ENCODE peak calls at places on chromosomes 7 and 10, in four cellular contexts. One of them, this sample, is unnamed.

GRCh38 chr7:47693161-47693740 is 111.3 kb upstream of the TNS3 start:
- DNase-seq in tibial nerve: no peak
- DNase-seq in WERI-Rb-1: no peak
- DNase-seq in mesendoderm: no peak
- DNase-seq in this sample: no peak

GRCh38 chr7:77651544-77652162 is 44.6 kb upstream of the RSBN1L start:
- DNase-seq in WERI-Rb-1: peak
- DNase-seq in tibial nerve: peak
- DNase-seq in mesendoderm: peak
- DNase-seq in this sample: no peak

GRCh38 chr7:144118341-144118740 is 4.6 kb upstream of the OR2A14 start:
- DNase-seq in WERI-Rb-1: no peak
- DNase-seq in tibial nerve: no peak
- DNase-seq in mesendoderm: peak
- DNase-seq in this sample: no peak

GRCh38 chr7:29684787-29685650 is 121.3 kb upstream of the WIPF3 start:
- DNase-seq in mesendoderm: peak
- DNase-seq in WERI-Rb-1: peak
- DNase-seq in tibial nerve: peak
- DNase-seq in this sample: peak

GRCh38 chr10:92240289-92241157 is 50.4 kb downstream of the CPEB3 start:
- DNase-seq in WERI-Rb-1: peak
- DNase-seq in tibial nerve: peak
- DNase-seq in mesendoderm: peak
- DNase-seq in this sample: peak

GRCh38 chr10:124748953-124749645 is 4.9 kb upstream of the FAM53B start:
- DNase-seq in tibial nerve: no peak
- DNase-seq in mesendoderm: no peak
- DNase-seq in WERI-Rb-1: no peak
- DNase-seq in this sample: no peak

GRCh38 chr10:122812751-122813150 is 32.9 kb downstream of the CUZD1 start:
- DNase-seq in tibial nerve: no peak
- DNase-seq in mesendoderm: no peak
- DNase-seq in WERI-Rb-1: no peak
- DNase-seq in this sample: no peak

GRCh38 chr7:30027065-30027456 is 559 bp upstream of the FKBP14 start:
- DNase-seq in WERI-Rb-1: no peak
- DNase-seq in tibial nerve: no peak
- DNase-seq in mesendoderm: no peak
- DNase-seq in this sample: no peak

GRCh38 chr7:109282726-109283125 is 713.1 kb downstream of the DNAJB9 start:
- DNase-seq in WERI-Rb-1: no peak
- DNase-seq in mesendoderm: peak
- DNase-seq in tibial nerve: no peak
- DNase-seq in this sample: no peak

GRCh38 chr10:74753295-74754211 is 72.8 kb upstream of the KAT6B start:
- DNase-seq in WERI-Rb-1: no peak
- DNase-seq in tibial nerve: no peak
- DNase-seq in mesendoderm: peak
- DNase-seq in this sample: no peak

GRCh38 chr10:124741281-124741921 is 2.8 kb downstream of the FAM53B start:
- DNase-seq in tibial nerve: peak
- DNase-seq in WERI-Rb-1: peak
- DNase-seq in mesendoderm: peak
- DNase-seq in this sample: peak

GRCh38 chr7:147903871-147904576 is 686.5 kb upstream of the C7orf33 start:
- DNase-seq in tibial nerve: no peak
- DNase-seq in mesendoderm: peak
- DNase-seq in WERI-Rb-1: no peak
- DNase-seq in this sample: no peak

GRCh38 chr10:71073451-71074175 is 138.8 kb upstream of the UNC5B start:
- DNase-seq in tibial nerve: no peak
- DNase-seq in WERI-Rb-1: no peak
- DNase-seq in mesendoderm: no peak
- DNase-seq in this sample: no peak

GRCh38 chr10:10403762-10404161 is 613.9 kb upstream of the CELF2 start:
- DNase-seq in WERI-Rb-1: no peak
- DNase-seq in mesendoderm: no peak
- DNase-seq in tibial nerve: no peak
- DNase-seq in this sample: no peak

GRCh38 chr10:44010873-44011602 is 362.4 kb upstream of the ZNF32 start:
- DNase-seq in tibial nerve: no peak
- DNase-seq in mesendoderm: peak
- DNase-seq in WERI-Rb-1: no peak
- DNase-seq in this sample: no peak
- H3K27ac ChIP-seq in tibial nerve: no peak
- H3K27ac ChIP-seq in mesendoderm: no peak
- H3K27ac ChIP-seq in WERI-Rb-1: no peak
- H3K27ac ChIP-seq in this sample: no peak

GRCh38 chr10:60140681-60141632 is 234.6 kb upstream of the CCDC6 start:
- DNase-seq in WERI-Rb-1: no peak
- DNase-seq in tibial nerve: no peak
- DNase-seq in mesendoderm: peak
- DNase-seq in this sample: no peak
- H3K27ac ChIP-seq in WERI-Rb-1: no peak
- H3K27ac ChIP-seq in tibial nerve: peak
- H3K27ac ChIP-seq in mesendoderm: peak
- H3K27ac ChIP-seq in this sample: no peak

DNA sequence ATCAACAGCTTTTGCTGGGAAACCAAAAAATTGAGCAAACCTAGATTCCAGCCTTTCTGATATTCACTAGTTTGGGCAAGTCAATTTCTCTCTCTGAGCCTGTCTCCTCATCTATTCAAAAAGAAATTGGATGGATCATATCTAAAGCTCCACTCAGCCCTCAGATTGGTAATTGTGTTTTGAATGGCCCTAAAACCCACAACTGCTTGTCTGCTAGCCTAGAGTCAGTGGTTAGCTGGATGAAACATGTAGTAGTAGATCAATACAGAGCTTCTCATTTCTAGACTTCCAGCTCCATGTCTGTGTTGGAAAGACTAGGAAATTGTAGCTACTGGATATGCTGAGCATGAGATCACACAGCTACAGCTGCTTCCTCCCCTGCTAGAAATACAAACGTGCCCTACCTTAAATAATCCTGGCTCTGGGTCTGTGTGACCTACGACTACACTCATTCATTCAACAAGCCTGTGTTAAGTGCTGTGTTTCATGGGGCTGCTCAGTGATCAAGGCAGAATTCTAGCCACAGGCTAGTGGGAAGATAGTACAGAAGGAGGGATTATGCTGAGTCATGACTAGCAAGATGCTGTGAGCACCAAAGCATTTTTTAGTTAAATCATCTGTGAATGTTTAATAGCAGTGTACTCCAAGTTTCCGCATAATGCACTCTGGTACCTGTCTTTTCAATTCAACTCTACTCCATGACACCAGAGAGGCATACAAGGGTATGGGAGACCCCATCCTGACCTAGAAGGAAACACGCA is 15.7 kb downstream of the DNTT start:
- DNase-seq in mesendoderm: no peak
- DNase-seq in WERI-Rb-1: no peak
- DNase-seq in tibial nerve: no peak
- DNase-seq in this sample: no peak
- H3K27ac ChIP-seq in mesendoderm: no peak
- H3K27ac ChIP-seq in WERI-Rb-1: no peak
- H3K27ac ChIP-seq in tibial nerve: no peak
- H3K27ac ChIP-seq in this sample: no peak

DNA sequence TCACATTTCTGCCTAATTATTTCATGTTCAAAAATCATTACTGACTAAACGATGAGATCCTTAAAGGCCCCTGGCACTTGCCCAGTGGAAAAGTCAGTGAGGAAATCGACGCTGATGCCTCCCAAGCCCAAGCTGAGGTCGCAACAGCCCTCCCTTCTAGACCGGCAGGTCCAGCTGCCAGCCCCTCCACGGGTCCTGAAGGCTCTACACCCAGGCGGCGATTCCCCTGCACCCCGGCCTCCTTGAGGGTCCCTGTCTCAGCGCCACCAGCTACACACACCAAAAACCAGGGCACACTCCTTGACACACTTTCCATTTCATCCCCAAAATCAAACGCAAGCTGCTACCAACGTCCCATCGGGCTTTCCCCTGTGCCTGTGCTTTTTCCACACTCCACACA is 200.1 kb upstream of the RNF32 start:
- DNase-seq in tibial nerve: no peak
- DNase-seq in WERI-Rb-1: no peak
- DNase-seq in mesendoderm: no peak
- DNase-seq in this sample: no peak
- H3K27ac ChIP-seq in tibial nerve: no peak
- H3K27ac ChIP-seq in WERI-Rb-1: no peak
- H3K27ac ChIP-seq in mesendoderm: no peak
- H3K27ac ChIP-seq in this sample: no peak